ENCODE peak calls at places on chromosomes 5 and 9, in six cellular contexts. C, W, Y, N, B and I are unnamed samples.

GRCh38 chr5:147472669-147473131 is 37.2 kb downstream of the DPYSL3 start:
- DNase-seq in W (no peak), C (no peak), N (no peak), B (no peak), Y (no peak), I (no peak)

GRCh38 chr9:69104830-69105527 is 69.1 kb upstream of the TJP2 start:
- DNase-seq in C (no peak), N (peak), Y (no peak), B (no peak), W (no peak), I (no peak)

GRCh38 chr9:19651681-19652080 is 137.2 kb downstream of the SLC24A2 start:
- DNase-seq in N (no peak), W (no peak), Y (no peak), B (no peak), C (no peak), I (no peak)

GRCh38 chr9:121616356-121616755 is 35.1 kb upstream of the DAB2IP start:
- DNase-seq in Y (no peak), N (no peak), W (no peak), C (no peak), B (no peak), I (no peak)

GRCh38 chr9:104944356-104944755 is 16.4 kb upstream of the ABCA1 start:
- DNase-seq in C (no peak), Y (no peak), N (no peak), W (no peak), B (no peak), I (no peak)

GRCh38 chr5:149175346-149176113 is 34.2 kb downstream of the ABLIM3 start:
- DNase-seq in W (no peak), Y (no peak), C (no peak), B (no peak), N (no peak), I (no peak)

GRCh38 chr5:133294380-133294779 is 242.6 kb downstream of the HSPA4 start:
- DNase-seq in C (no peak), Y (no peak), N (no peak), B (no peak), W (no peak), I (no peak)

GRCh38 chr9:1155602-1156001 is 105.4 kb downstream of the DMRT2 start:
- DNase-seq in C (no peak), W (no peak), N (no peak), Y (no peak), B (no peak), I (no peak)

GRCh38 chr9:121743441-121744001 is 92.1 kb downstream of the DAB2IP start:
- DNase-seq in B (peak), C (peak), W (peak), N (peak), Y (no peak), I (no peak)

GRCh38 chr9:81855538-81855937 is 72.7 kb upstream of the SPATA31D4 start:
- DNase-seq in C (no peak), W (peak), Y (no peak), N (no peak), B (no peak), I (no peak)

GRCh38 chr9:135504262-135505229 is 4.1 kb downstream of the MRPS2 start:
- DNase-seq in B (peak), C (peak), Y (peak), W (peak), N (no peak), I (peak)

GRCh38 chr9:134492721-134493470 is 148.7 kb upstream of the COL5A1 start:
- DNase-seq in N (peak), B (no peak), W (no peak), Y (no peak), C (no peak), I (no peak)

GRCh38 chr9:136787690-136788400 is 3.3 kb upstream of the TMEM141 start:
- DNase-seq in W (peak), N (no peak), Y (peak), B (no peak), C (peak), I (peak)

GRCh38 chr9:93712896-93713295 is 136.5 kb downstream of the PHF2 start:
- DNase-seq in N (no peak), W (no peak), Y (no peak), C (no peak), B (no peak), I (no peak)

GRCh38 chr9:76926324-76926731 is 20.4 kb upstream of the PRUNE2 start:
- DNase-seq in Y (no peak), B (no peak), N (no peak), W (peak), C (no peak), I (no peak)

GRCh38 chr5:93219641-93220145 is 361.3 kb downstream of the NR2F1-AS1 start:
- DNase-seq in Y (no peak), N (no peak), W (no peak), B (no peak), C (no peak), I (no peak)

GRCh38 chr9:72280913-72281500 is 84.0 kb downstream of the ZFAND5 start:
- DNase-seq in C (peak), N (peak), B (no peak), W (peak), Y (peak), I (peak)

GRCh38 chr5:85132269-85132668 is 747.6 kb upstream of the EDIL3 start:
- DNase-seq in W (no peak), C (no peak), B (no peak), Y (no peak), N (no peak), I (no peak)

GRCh38 chr9:128150594-128151342 is 1.5 kb downstream of the LCN2 start:
- DNase-seq in B (no peak), W (no peak), C (no peak), N (no peak), Y (peak), I (no peak)